ENCODE peak calls at places on chromosome 13, in eight cellular contexts. O is GM13977, G is type B pancreatic cell, T is AG10803, R is AG09309, U is PC-9, A is psoas muscle, Y is H9. V is an unnamed sample.

GRCh38 chr13:43915451-43915850 is 35.7 kb downstream of the LACC1 start:
- DNase-seq in O (no peak), G (no peak), T (peak; percentile 55), R (no peak), U (no peak), A (no peak), Y (no peak), V (no peak)

GRCh38 chr13:96533408-96533807 is 443.5 kb downstream of the HS6ST3 start:
- DNase-seq in O (no peak), G (no peak), T (no peak), R (no peak), U (no peak), A (no peak), Y (no peak), V (no peak)

GRCh38 chr13:72990883-72991282 is 67.9 kb upstream of the KLF5 start:
- DNase-seq in O (no peak), G (no peak), T (peak; percentile 34), R (no peak), U (no peak), A (no peak), Y (no peak), V (no peak)

GRCh38 chr13:27926644-27927434 is 7.0 kb downstream of the PDX1 start:
- DNase-seq in O (peak; percentile 32), G (no peak), T (no peak), R (no peak), U (no peak), A (no peak), Y (peak; percentile 60), V (no peak)

GRCh38 chr13:101382086-101382485 is 34.2 kb downstream of the NALCN start:
- DNase-seq in O (no peak), G (no peak), T (no peak), R (no peak), U (no peak), A (no peak), Y (no peak), V (no peak)

GRCh38 chr13:95113601-95114000 is 187.7 kb downstream of the ABCC4 start:
- DNase-seq in O (no peak), G (no peak), T (no peak), R (no peak), U (no peak), A (no peak), Y (no peak), V (no peak)

GRCh38 chr13:32408296-32408998 is 19.5 kb downstream of the N4BP2L1 start:
- DNase-seq in O (no peak), G (no peak), T (no peak), R (no peak), U (no peak), A (no peak), Y (no peak), V (no peak)

GRCh38 chr13:38366954-38367645 is 17.4 kb downstream of the UFM1 start:
- DNase-seq in O (peak; percentile 13), G (no peak), T (peak; percentile 41), R (peak; percentile 17), U (peak; percentile 38), A (no peak), Y (no peak), V (no peak)

GRCh38 chr13:34064456-34065205 is 246.7 kb downstream of the RFC3 start:
- DNase-seq in O (no peak), G (no peak), T (no peak), R (no peak), U (no peak), A (no peak), Y (no peak), V (no peak)

GRCh38 chr13:36430247-36431203 is 1.8 kb upstream of the CCNA1 start:
- DNase-seq in O (no peak), G (no peak), T (no peak), R (no peak), U (no peak), A (no peak), Y (peak; percentile 68), V (no peak)

GRCh38 chr13:34019870-34020269 is 201.9 kb downstream of the RFC3 start:
- DNase-seq in O (no peak), G (no peak), T (no peak), R (no peak), U (no peak), A (no peak), Y (no peak), V (no peak)

GRCh38 chr13:84605927-84606326 is 723.7 kb upstream of the SLITRK1 start:
- DNase-seq in O (no peak), G (no peak), T (no peak), R (no peak), U (no peak), A (no peak), Y (peak; percentile 66), V (no peak)
- TF ChIP-seq CTCF in O (no peak), G (peak; percentile 23), T (no peak), R (no peak), U (no peak), A (no peak), Y (peak; percentile 57), V (no peak)

GRCh38 chr13:78603240-78603947 is at the start of gene POU4F1:
- DNase-seq in O (peak; percentile 89), G (no peak), T (no peak), R (no peak), U (no peak), A (peak; percentile 71), Y (peak; percentile 93), V (peak; percentile 74)

GRCh38 chr13:78607409-78608253 is 4.3 kb upstream of the POU4F1 start:
- DNase-seq in O (no peak), G (no peak), T (no peak), R (no peak), U (no peak), A (no peak), Y (peak; percentile 81), V (no peak)

GRCh38 chr13:78606471-78607408 is 3.4 kb upstream of the POU4F1 start:
- DNase-seq in O (no peak), G (no peak), T (no peak), R (no peak), U (no peak), A (no peak), Y (peak; percentile 36), V (no peak)

GRCh38 chr13:78602561-78603239 is 652 bp downstream of the POU4F1 start:
- DNase-seq in O (peak; percentile 62), G (no peak), T (no peak), R (no peak), U (no peak), A (no peak), Y (peak; percentile 50), V (no peak)

DNA sequence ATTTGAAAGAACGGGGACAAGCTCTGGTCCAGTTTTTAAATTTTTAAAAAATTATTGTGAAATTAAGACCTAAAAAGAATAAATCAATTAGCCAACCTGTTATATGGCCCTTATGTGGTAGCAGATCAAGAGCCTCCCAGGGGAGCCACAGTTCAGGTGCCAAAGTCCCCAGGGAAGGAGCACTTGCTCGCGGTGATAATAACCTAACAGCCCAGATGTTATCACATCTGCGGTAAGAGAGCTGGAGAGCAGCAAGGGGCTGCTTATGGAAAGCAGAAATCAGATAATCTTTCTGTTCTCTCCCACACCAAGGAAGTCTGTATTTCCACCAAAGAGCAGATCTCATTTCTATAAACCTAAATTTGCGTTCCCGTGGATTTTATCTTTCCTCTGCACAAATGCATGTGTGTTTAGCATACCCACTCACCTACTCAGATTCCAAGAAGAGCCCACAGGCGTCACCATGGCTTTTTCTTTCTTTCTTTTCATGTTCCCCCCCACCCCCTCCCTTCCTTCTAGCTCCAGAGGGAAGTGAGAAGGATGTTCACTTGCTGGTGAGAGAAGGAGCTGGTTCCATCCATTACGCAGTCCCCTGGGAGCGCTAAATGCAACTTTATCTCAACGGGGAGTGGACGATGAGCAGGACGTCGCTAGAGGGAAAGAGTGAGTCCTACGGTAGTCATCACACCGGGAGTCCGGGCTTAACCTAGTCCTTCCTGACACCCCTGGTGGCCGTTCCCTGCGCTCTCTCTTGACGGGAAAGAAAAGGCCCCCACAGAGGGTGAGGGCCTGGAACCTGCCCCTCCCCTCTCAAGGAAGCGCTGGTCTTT is 1.6 kb upstream of the POU4F1 start:
- DNase-seq in O (no peak), G (no peak), T (no peak), R (no peak), U (no peak), A (no peak), Y (peak; percentile 79), V (no peak)
- TF ChIP-seq CTCF in O (no peak), G (peak; percentile 40), T (no peak), R (no peak), U (no peak), A (no peak), Y (peak; percentile 45), V (no peak)

DNA sequence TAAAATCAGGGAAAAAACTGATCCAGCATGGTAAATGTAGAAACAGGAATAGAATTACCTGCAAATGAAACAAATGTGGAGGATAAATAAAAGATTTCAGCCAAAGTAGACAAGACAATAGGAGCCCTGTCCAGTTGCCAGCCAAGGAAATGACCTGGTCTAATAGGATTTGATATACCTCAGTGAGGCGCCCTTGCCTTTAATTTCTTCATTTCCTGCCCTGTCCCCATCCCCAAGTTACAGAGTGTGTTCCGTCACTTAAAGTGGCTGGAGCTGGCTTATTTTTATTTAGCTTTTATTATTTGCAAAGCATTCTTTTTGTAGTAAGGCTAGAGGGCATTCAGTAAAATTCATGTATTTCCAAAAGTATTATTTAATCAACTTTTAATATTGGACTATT is 1022.0 kb downstream of the EFNB2 start:
- DNase-seq in O (no peak), G (no peak), T (no peak), R (no peak), U (no peak), A (no peak), Y (no peak), V (no peak)
- TF ChIP-seq CTCF in O (no peak), G (no peak), T (no peak), R (no peak), U (no peak), A (no peak), Y (peak; percentile 20), V (no peak)

DNA sequence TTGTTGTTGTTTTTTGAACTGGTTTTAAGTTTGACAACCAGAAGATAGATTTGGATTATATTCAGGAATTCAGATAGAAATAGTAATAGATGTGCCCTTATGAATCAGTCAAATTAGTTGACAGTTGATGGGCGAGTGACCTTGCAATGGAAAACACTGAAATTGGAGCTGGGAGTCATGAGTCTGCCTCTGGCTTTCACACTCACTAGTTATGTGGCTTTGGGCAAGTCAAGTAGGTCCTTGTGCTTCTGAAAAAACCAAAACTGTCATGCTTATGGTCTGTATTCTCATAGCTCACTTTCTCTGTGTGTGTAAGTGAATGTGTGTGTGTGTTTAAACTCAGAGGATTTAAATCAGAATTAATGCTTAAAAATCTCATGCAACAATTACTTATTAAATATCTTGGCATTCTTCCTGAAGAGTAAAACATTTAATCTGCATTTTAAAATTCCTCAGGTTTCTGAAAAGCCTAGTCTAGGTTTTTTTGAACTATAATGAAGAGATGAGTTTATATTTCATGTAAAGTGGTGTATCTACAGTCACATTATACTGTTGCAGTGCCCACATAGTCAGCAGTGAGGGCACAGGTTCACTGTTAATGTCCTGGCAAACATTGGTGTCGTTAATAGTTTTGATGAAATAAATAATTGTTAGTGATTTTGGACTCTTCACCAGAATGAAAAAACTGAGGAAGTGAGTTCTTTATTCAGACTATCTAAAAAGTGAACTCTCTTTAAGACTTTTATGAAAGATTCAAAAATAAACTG is 32.5 kb downstream of the UCHL3 start:
- DNase-seq in O (no peak), G (no peak), T (no peak), R (no peak), U (no peak), A (no peak), Y (no peak), V (no peak)
- TF ChIP-seq CTCF in O (no peak), G (no peak), T (no peak), R (no peak), U (no peak), A (no peak), Y (no peak), V (no peak)

GRCh38 chr13:79562557-79562956 is 81.6 kb downstream of the NDFIP2 start:
- DNase-seq in O (no peak), G (no peak), T (no peak), R (no peak), U (no peak), A (no peak), Y (no peak), V (no peak)
- TF ChIP-seq CTCF in O (no peak), G (no peak), T (no peak), R (no peak), U (no peak), A (no peak), Y (no peak), V (no peak)

V was measured in Calu3.